ENCODE peak calls at places on chromosomes 16 and 17, in seven cellular contexts. O, C, M, F, V, J and E are unnamed samples.

GRCh38 chr16:27097671-27098275 is 31.0 kb downstream of the C16orf82 start:
- DNase-seq in C (no peak), M (no peak), V (no peak), F (no peak), O (no peak), J (no peak), E (no peak)

GRCh38 chr17:38872671-38873385 is 3.0 kb downstream of the LASP1 start:
- DNase-seq in M (no peak), J (no peak), O (no peak), C (peak), V (peak), F (no peak), E (peak)

GRCh38 chr17:49823614-49824013 is 24.3 kb downstream of the TAC4 start:
- DNase-seq in F (no peak), C (no peak), V (no peak), M (no peak), O (no peak), J (no peak), E (no peak)

GRCh38 chr16:83701494-83701893 is 106.3 kb upstream of the HSBP1 start:
- DNase-seq in C (peak), M (peak), F (no peak), V (peak), J (no peak), O (no peak), E (peak)

GRCh38 chr16:24848065-24848464 is 2.3 kb downstream of the SLC5A11 start:
- DNase-seq in J (no peak), V (no peak), M (no peak), F (no peak), C (no peak), O (peak), E (no peak)

GRCh38 chr16:4213721-4214120 is 28.2 kb downstream of the SRL start:
- DNase-seq in C (no peak), O (no peak), V (no peak), M (no peak), F (no peak), J (no peak), E (no peak)

GRCh38 chr16:11547517-11547916 is 39.2 kb downstream of the LITAF start:
- DNase-seq in J (no peak), O (no peak), F (no peak), M (no peak), V (no peak), C (no peak), E (no peak)

GRCh38 chr16:72094266-72094610 is 591 bp downstream of the DHX38 start:
- DNase-seq in V (peak), C (no peak), F (no peak), M (no peak), J (no peak), O (no peak), E (no peak)

GRCh38 chr17:45999900-46000290 is 845 bp downstream of the STH start:
- DNase-seq in M (no peak), F (no peak), C (no peak), O (no peak), V (no peak), J (no peak), E (no peak)

GRCh38 chr17:17062356-17062755 is 20.1 kb downstream of the MPRIP start:
- DNase-seq in V (no peak), O (no peak), J (no peak), M (no peak), F (no peak), C (no peak), E (no peak)

GRCh38 chr17:42179335-42179734 is 1.6 kb downstream of the KCNH4 start:
- DNase-seq in O (no peak), M (no peak), F (no peak), C (no peak), V (no peak), J (no peak), E (no peak)

DNA sequence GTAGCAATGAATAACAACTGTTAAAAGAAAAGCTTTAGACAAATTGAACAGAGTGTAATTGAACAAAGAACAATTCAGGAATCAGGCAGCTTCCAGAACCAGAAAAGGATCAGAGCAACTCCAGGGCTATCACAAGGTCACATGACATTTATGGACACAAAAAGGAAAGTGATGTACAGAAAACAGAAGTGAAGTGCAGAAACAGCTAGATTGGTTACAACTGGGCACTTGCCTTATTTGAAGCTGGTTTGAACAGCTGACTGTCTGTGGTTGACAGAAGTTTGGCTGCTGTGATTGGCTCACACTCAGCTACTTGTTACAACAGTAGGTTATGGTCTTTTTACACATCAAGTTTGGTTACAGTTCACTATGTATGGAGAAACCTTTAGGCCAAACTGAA is 14.8 kb downstream of the EFCAB5 start:
- DNase-seq in V (no peak), C (no peak), O (no peak), F (no peak), M (no peak), J (no peak), E (no peak)
- TF ChIP-seq MAX in V (no peak), C (no peak), O (no peak), F (no peak), M (no peak), J (no peak), E (no peak)

DNA sequence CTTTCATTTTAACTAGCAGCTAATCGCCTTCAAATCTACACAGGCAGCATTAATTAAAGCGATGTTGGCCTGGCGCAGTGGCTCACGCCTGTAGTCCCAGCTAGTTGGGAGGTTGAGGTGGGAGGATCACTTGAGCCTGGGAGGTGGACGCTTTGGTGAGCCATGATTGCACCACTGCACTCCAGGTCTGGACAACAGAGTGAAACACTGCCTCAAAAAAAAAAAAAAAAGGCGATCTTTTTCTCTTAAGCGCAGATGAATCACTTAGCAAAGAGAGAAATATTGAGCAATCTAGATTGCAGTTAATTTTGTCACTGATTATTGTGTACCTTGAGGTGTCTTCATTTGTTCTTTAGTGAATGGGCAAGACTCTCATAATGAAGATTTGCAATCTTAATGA is 12.4 kb downstream of the SNTB2 start:
- DNase-seq in O (no peak), V (no peak), M (no peak), F (no peak), J (no peak), C (peak), E (no peak)
- TF ChIP-seq MAX in O (no peak), V (no peak), M (no peak), F (no peak), J (no peak), C (no peak), E (no peak)

DNA sequence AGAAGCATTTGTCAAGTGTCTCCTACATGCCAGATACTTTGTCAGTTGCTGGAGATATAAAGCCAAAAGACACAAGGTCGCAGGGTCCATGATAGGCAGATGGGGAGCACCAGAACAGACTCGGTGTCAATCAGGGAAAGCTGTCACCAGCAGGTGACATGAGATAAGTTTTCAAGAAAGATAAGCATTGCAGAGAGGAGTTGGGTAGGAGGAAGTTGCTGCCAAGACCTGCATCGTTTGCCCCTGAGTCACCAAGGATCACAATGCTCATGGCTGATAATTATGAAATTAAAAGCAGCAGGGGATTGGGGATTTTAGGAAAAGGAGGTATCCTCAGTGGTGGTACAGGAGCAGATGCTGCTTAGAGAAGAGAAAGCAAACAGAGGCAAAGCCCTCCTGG is 551.1 kb upstream of the CDH11 start:
- DNase-seq in V (peak), M (no peak), J (no peak), C (no peak), F (no peak), O (no peak), E (no peak)
- TF ChIP-seq MAX in V (no peak), M (no peak), J (no peak), C (no peak), F (no peak), O (no peak), E (no peak)

GRCh38 chr17:31053076-31053475 is 41.7 kb upstream of the NF1 start:
- DNase-seq in F (no peak), J (no peak), C (no peak), M (no peak), O (no peak), V (no peak), E (no peak)

GRCh38 chr17:31052187-31052889 is 42.4 kb upstream of the NF1 start:
- DNase-seq in F (no peak), J (no peak), M (no peak), C (peak), V (peak), O (peak), E (peak)

GRCh38 chr17:31050948-31051347 is 43.8 kb upstream of the NF1 start:
- DNase-seq in F (no peak), C (no peak), V (no peak), O (no peak), J (no peak), M (no peak), E (no peak)

GRCh38 chr17:31048780-31049179 is 46.0 kb upstream of the NF1 start:
- DNase-seq in V (no peak), J (no peak), M (no peak), O (no peak), C (no peak), F (no peak), E (no peak)

DNA sequence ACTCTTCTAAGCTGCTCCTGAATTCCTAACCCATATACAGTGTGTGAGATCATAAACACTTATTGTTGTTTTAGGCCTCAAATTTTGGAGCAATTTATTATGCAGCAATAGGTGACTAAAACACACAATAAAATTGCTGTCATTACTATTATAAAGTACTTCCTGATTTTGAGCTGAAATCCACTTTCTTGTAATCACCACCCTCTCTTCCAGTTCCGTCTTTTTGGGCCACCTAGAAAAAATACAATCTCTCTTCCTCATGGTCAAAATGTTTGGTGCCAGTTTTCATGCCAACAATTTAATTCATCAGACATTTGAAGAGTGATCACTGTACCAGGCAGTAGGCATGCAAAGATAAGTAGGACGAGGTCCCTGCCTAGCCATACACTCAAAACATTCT is 43.3 kb upstream of the NF1 start:
- DNase-seq in V (no peak), M (no peak), F (no peak), J (no peak), O (no peak), C (no peak), E (no peak)
- TF ChIP-seq MAX in V (no peak), M (no peak), F (no peak), J (no peak), O (no peak), C (no peak), E (no peak)

GRCh38 chr17:47310186-47310733 is 13.5 kb upstream of the EFCAB13 start:
- DNase-seq in V (no peak), F (no peak), M (no peak), C (no peak), J (no peak), O (no peak), E (no peak)
- TF ChIP-seq MAX in V (no peak), F (no peak), M (no peak), C (no peak), J (no peak), O (no peak), E (no peak)

DNA sequence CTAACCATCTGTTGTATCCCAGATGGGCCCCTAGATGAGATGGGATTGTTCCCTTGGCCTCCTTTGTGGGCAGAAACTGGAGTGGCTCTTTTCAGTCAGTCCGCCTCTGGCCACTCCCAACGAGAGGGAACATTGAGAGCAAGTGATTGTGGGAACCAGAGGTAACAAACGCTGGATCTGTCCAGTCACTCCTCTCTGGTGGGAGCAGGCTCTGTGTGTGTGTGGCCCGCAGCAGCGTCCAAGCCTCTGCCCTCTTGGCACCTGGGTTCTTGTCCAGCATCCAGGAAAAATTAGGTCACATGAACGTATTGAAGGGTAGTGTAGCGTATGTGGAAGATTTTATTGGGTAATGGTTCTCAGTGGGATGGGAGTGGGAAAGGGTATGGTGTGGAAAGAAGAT is 101.9 kb upstream of the COX10 start:
- DNase-seq in O (no peak), M (no peak), J (no peak), C (no peak), F (no peak), V (no peak), E (no peak)
- TF ChIP-seq MAX in O (no peak), M (no peak), J (no peak), C (no peak), F (no peak), V (no peak), E (no peak)

GRCh38 chr17:11644265-11645212 is 46.3 kb downstream of the DNAH9 start:
- DNase-seq in C (peak), M (peak), J (no peak), O (peak), V (peak), F (peak), E (peak)
- TF ChIP-seq MAX in C (no peak), M (no peak), J (no peak), O (no peak), V (no peak), F (no peak), E (no peak)

GRCh38 chr17:57954421-57955182 is 610 bp downstream of the CUEDC1 start:
- DNase-seq in C (peak), F (no peak), V (no peak), O (no peak), J (no peak), M (peak), E (no peak)
- TF ChIP-seq MAX in C (peak), F (no peak), V (no peak), O (no peak), J (no peak), M (no peak), E (peak)

GRCh38 chr17:73694491-73694890 is 50.2 kb upstream of the SDK2 start:
- DNase-seq in O (no peak), V (no peak), J (no peak), M (no peak), F (no peak), C (no peak), E (no peak)
- TF ChIP-seq MAX in O (no peak), V (no peak), J (no peak), M (no peak), F (no peak), C (no peak), E (no peak)